ENCODE peak calls at places on chromosome 1, in eight cellular contexts. One of them, this sample, is unnamed.

GRCh38 chr1:244437108-244437507 is 14.6 kb downstream of the ADSS2 start:
- DNase-seq in endothelial cell: no peak
- DNase-seq in H4: no peak
- DNase-seq in T-cell: no peak
- DNase-seq in WTC11: no peak
- DNase-seq in amygdala: no peak
- DNase-seq in ELR: peak; percentile 73
- DNase-seq in stimulated activated CD8-positive, alpha-beta memory T cell treated with anti-CD3 and anti-CD28 coated beads, Interleukin-15, amount 100 ng/mL, for 24 hours: no peak
- DNase-seq in this sample: no peak

GRCh38 chr1:228472655-228473054 is 14.5 kb upstream of the RNF187 start:
- DNase-seq in endothelial cell: no peak
- DNase-seq in H4: no peak
- DNase-seq in T-cell: no peak
- DNase-seq in WTC11: no peak
- DNase-seq in amygdala: no peak
- DNase-seq in ELR: peak; percentile 76
- DNase-seq in stimulated activated CD8-positive, alpha-beta memory T cell treated with anti-CD3 and anti-CD28 coated beads, Interleukin-15, amount 100 ng/mL, for 24 hours: no peak
- DNase-seq in this sample: no peak

GRCh38 chr1:30379684-30380624 is 343.4 kb downstream of the MATN1 start:
- DNase-seq in endothelial cell: peak; percentile 66
- DNase-seq in H4: peak; percentile 79
- DNase-seq in T-cell: peak; percentile 20
- DNase-seq in WTC11: peak; percentile 50
- DNase-seq in amygdala: peak; percentile 13
- DNase-seq in ELR: peak; percentile 73
- DNase-seq in stimulated activated CD8-positive, alpha-beta memory T cell treated with anti-CD3 and anti-CD28 coated beads, Interleukin-15, amount 100 ng/mL, for 24 hours: no peak
- DNase-seq in this sample: peak; percentile 74

GRCh38 chr1:19651141-19651737 is 7.1 kb downstream of the NBL1 start:
- DNase-seq in endothelial cell: peak; percentile 63
- DNase-seq in H4: no peak
- DNase-seq in T-cell: peak; percentile 31
- DNase-seq in WTC11: peak; percentile 68
- DNase-seq in amygdala: no peak
- DNase-seq in ELR: peak; percentile 57
- DNase-seq in stimulated activated CD8-positive, alpha-beta memory T cell treated with anti-CD3 and anti-CD28 coated beads, Interleukin-15, amount 100 ng/mL, for 24 hours: no peak
- DNase-seq in this sample: peak; percentile 71

GRCh38 chr1:59089343-59089742 is 207.6 kb upstream of the FGGY start:
- DNase-seq in endothelial cell: no peak
- DNase-seq in H4: no peak
- DNase-seq in T-cell: no peak
- DNase-seq in WTC11: no peak
- DNase-seq in amygdala: no peak
- DNase-seq in ELR: no peak
- DNase-seq in stimulated activated CD8-positive, alpha-beta memory T cell treated with anti-CD3 and anti-CD28 coated beads, Interleukin-15, amount 100 ng/mL, for 24 hours: no peak
- DNase-seq in this sample: no peak

GRCh38 chr1:247360991-247361721 is 29.5 kb upstream of the ZNF496 start:
- DNase-seq in endothelial cell: no peak
- DNase-seq in H4: no peak
- DNase-seq in T-cell: no peak
- DNase-seq in WTC11: no peak
- DNase-seq in amygdala: peak; percentile 32
- DNase-seq in ELR: no peak
- DNase-seq in stimulated activated CD8-positive, alpha-beta memory T cell treated with anti-CD3 and anti-CD28 coated beads, Interleukin-15, amount 100 ng/mL, for 24 hours: no peak
- DNase-seq in this sample: no peak

GRCh38 chr1:63322248-63322943 is at the start of gene FOXD3:
- DNase-seq in endothelial cell: peak; percentile 55
- DNase-seq in H4: peak; percentile 65
- DNase-seq in T-cell: no peak
- DNase-seq in WTC11: peak; percentile 94
- DNase-seq in amygdala: no peak
- DNase-seq in ELR: peak; percentile 64
- DNase-seq in stimulated activated CD8-positive, alpha-beta memory T cell treated with anti-CD3 and anti-CD28 coated beads, Interleukin-15, amount 100 ng/mL, for 24 hours: no peak
- DNase-seq in this sample: no peak

GRCh38 chr1:1677718-1678580 is 14.6 kb downstream of the SLC35E2B start:
- DNase-seq in endothelial cell: peak; percentile 63
- DNase-seq in H4: no peak
- DNase-seq in T-cell: peak; percentile 20
- DNase-seq in WTC11: no peak
- DNase-seq in amygdala: no peak
- DNase-seq in ELR: no peak
- DNase-seq in stimulated activated CD8-positive, alpha-beta memory T cell treated with anti-CD3 and anti-CD28 coated beads, Interleukin-15, amount 100 ng/mL, for 24 hours: no peak
- DNase-seq in this sample: peak; percentile 83

GRCh38 chr1:175394739-175395138 is 202.2 kb upstream of the KIAA0040 start:
- DNase-seq in endothelial cell: no peak
- DNase-seq in H4: no peak
- DNase-seq in T-cell: no peak
- DNase-seq in WTC11: no peak
- DNase-seq in amygdala: no peak
- DNase-seq in ELR: no peak
- DNase-seq in stimulated activated CD8-positive, alpha-beta memory T cell treated with anti-CD3 and anti-CD28 coated beads, Interleukin-15, amount 100 ng/mL, for 24 hours: no peak
- DNase-seq in this sample: no peak

GRCh38 chr1:94745742-94746141 is 74.4 kb upstream of the SLC44A3 start:
- DNase-seq in endothelial cell: no peak
- DNase-seq in H4: no peak
- DNase-seq in T-cell: no peak
- DNase-seq in WTC11: no peak
- DNase-seq in amygdala: no peak
- DNase-seq in ELR: no peak
- DNase-seq in stimulated activated CD8-positive, alpha-beta memory T cell treated with anti-CD3 and anti-CD28 coated beads, Interleukin-15, amount 100 ng/mL, for 24 hours: no peak
- DNase-seq in this sample: no peak